ENCODE peak calls at places on chromosome 11, in five cellular contexts. P is PC-3, Z is neuronal stem cell, I is SK-N-SH, K is IMR-90. L is an unnamed sample.

GRCh38 chr11:5891216-5891800 is 1.7 kb upstream of the OR52E5 start:
- DNase-seq in Z (no peak), K (peak; percentile 6), P (peak; percentile 23), I (peak; percentile 4), L (no peak)

GRCh38 chr11:73869234-73869949 is 7.3 kb downstream of the COA4 start:
- DNase-seq in I (no peak), Z (no peak), P (peak; percentile 58), K (peak; percentile 6), L (no peak)

GRCh38 chr11:74719011-74719410 is 12.2 kb downstream of the CHRDL2 start:
- DNase-seq in P (no peak), K (no peak), Z (no peak), I (no peak), L (no peak)

GRCh38 chr11:2267306-2267861 is 3.0 kb downstream of the ASCL2 start:
- DNase-seq in I (no peak), Z (no peak), P (no peak), K (no peak), L (no peak)

GRCh38 chr11:128365044-128365443 is 222.3 kb downstream of the ETS1 start:
- DNase-seq in K (peak; percentile 85), Z (peak; percentile 32), I (no peak), P (peak; percentile 62), L (no peak)

GRCh38 chr11:21142007-21142406 is 472.6 kb downstream of the NELL1 start:
- DNase-seq in Z (no peak), P (no peak), K (no peak), I (peak; percentile 7), L (peak; percentile 42)

GRCh38 chr11:127247261-127247660 is 246.7 kb upstream of the KIRREL3 start:
- DNase-seq in P (no peak), K (no peak), Z (no peak), I (no peak), L (peak; percentile 36)

GRCh38 chr11:70077411-70078094 is 564 bp upstream of the ANO1 start:
- DNase-seq in K (no peak), Z (no peak), I (no peak), P (peak; percentile 71), L (no peak)

GRCh38 chr11:10438451-10438850 is 16.6 kb upstream of the AMPD3 start:
- DNase-seq in Z (no peak), I (no peak), P (no peak), K (peak; percentile 65), L (no peak)

GRCh38 chr11:7571640-7572000 is 57.8 kb downstream of the PPFIBP2 start:
- DNase-seq in Z (peak; percentile 67), P (peak; percentile 82), K (peak; percentile 69), I (peak; percentile 70), L (peak; percentile 85)

GRCh38 chr11:77299528-77299993 is 1.9 kb downstream of the GDPD4 start:
- DNase-seq in I (no peak), P (peak; percentile 99), K (peak; percentile 11), Z (no peak), L (no peak)

GRCh38 chr11:108498046-108498815 is at the start of gene POGLUT3:
- DNase-seq in I (peak; percentile 93), K (peak; percentile 49), Z (peak; percentile 55), P (peak; percentile 67), L (peak; percentile 56)

GRCh38 chr11:88827018-88827676 is 238.6 kb downstream of the GRM5 start:
- DNase-seq in I (no peak), Z (no peak), K (no peak), P (peak; percentile 10), L (no peak)

GRCh38 chr11:2213384-2213842 is 41.8 kb upstream of the TH start:
- DNase-seq in P (no peak), I (peak; percentile 30), K (no peak), Z (no peak), L (peak; percentile 33)

GRCh38 chr11:65436412-65437032 is 13.9 kb downstream of the NEAT1 start:
- DNase-seq in Z (no peak), I (no peak), P (peak; percentile 12), K (peak; percentile 49), L (no peak)

GRCh38 chr11:210122-210802 is 2.8 kb downstream of the RIC8A start:
- DNase-seq in P (peak; percentile 62), Z (no peak), I (no peak), K (peak; percentile 88), L (no peak)

GRCh38 chr11:29962243-29962642 is 54.6 kb downstream of the KCNA4 start:
- DNase-seq in P (peak; percentile 14), I (no peak), Z (no peak), K (no peak), L (peak; percentile 72)

GRCh38 chr11:124301482-124301881 is 12.3 kb downstream of the OR8D1 start:
- DNase-seq in I (no peak), P (peak; percentile 49), K (peak; percentile 54), Z (no peak), L (no peak)

GRCh38 chr11:2737876-2738275 is 38.1 kb upstream of the KCNQ1OT1 start:
- DNase-seq in P (peak; percentile 22), K (no peak), Z (no peak), I (no peak), L (no peak)

GRCh38 chr11:7672960-7673723 is at the start of gene CYB5R2:
- DNase-seq in Z (peak; percentile 59), I (peak; percentile 39), P (no peak), K (peak; percentile 5), L (peak; percentile 81)

GRCh38 chr11:78449866-78450265 is 32.2 kb upstream of the GAB2 start:
- DNase-seq in P (no peak), I (no peak), K (peak; percentile 60), Z (no peak), L (no peak)

GRCh38 chr11:120651396-120651795 is 139.8 kb downstream of the GRIK4 start:
- DNase-seq in Z (no peak), P (no peak), K (no peak), I (no peak), L (no peak)

GRCh38 chr11:40514124-40514523 is 945.3 kb downstream of the LRRC4C start:
- DNase-seq in K (no peak), Z (no peak), P (peak; percentile 61), I (no peak), L (no peak)

GRCh38 chr11:125423247-125423849 is 72.7 kb downstream of the FEZ1 start:
- DNase-seq in I (no peak), K (no peak), P (peak; percentile 52), Z (no peak), L (no peak)

GRCh38 chr11:45651841-45652745 is 13.3 kb downstream of the CHST1 start:
- DNase-seq in I (peak; percentile 17), Z (no peak), P (no peak), K (no peak), L (peak; percentile 24)

GRCh38 chr11:93113824-93114223 is 84.0 kb downstream of the SLC36A4 start:
- DNase-seq in K (no peak), I (no peak), Z (no peak), P (no peak), L (peak; percentile 49)

GRCh38 chr11:117328414-117329010 is 858 bp downstream of the CEP164 start:
- DNase-seq in Z (no peak), P (peak; percentile 44), K (peak; percentile 58), I (peak; percentile 55), L (peak; percentile 30)

GRCh38 chr11:28860898-28861297 is 752.7 kb downstream of the METTL15 start:
- DNase-seq in K (peak; percentile 74), Z (no peak), I (no peak), P (peak; percentile 70), L (no peak)

GRCh38 chr11:86183694-86184093 is 60.9 kb upstream of the EED start:
- DNase-seq in P (no peak), Z (no peak), I (no peak), K (peak; percentile 76), L (no peak)

GRCh38 chr11:69808708-69809107 is 10.5 kb downstream of the FGF3 start:
- DNase-seq in I (peak; percentile 64), Z (no peak), K (peak; percentile 45), P (no peak), L (no peak)

GRCh38 chr11:113838005-113838404 is 37.4 kb downstream of the USP28 start:
- DNase-seq in I (no peak), K (no peak), P (no peak), Z (no peak), L (no peak)

DNA sequence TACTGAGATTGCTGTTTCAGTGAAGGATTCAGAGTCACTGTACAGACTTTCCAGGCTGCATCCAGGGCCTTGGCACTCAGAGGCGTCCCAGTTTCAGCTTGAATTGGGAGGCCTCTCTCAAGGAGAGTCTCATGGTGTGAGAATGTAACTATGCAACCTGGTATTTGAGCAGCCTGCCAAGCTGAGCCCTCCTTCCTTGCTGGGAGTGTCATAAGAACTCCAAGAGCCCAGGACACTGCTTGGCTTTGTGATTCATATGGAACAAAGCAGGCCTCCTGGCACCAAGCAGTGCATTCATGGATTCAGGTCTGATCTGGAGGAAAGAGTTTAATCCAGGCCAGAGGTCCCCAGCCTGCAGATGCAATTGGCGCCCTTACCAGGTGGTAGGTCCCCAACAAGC is 171.7 kb downstream of the DBX1 start:
- DNase-seq in Z (no peak), K (peak; percentile 92), I (no peak), P (peak; percentile 25), L (peak; percentile 73)
- H2AFZ ChIP-seq in Z (no peak overlapping the region), K (peak overlapping the region; percentile 35), I (no peak overlapping the region), P (no peak overlapping the region), L (no peak overlapping the region)

GRCh38 chr11:122339661-122340060 is 223.6 kb upstream of the BLID start:
- DNase-seq in I (peak; percentile 14), Z (no peak), K (no peak), P (no peak), L (no peak)

GRCh38 chr11:122344281-122344680 is 228.3 kb upstream of the BLID start:
- DNase-seq in K (peak; percentile 94), P (peak; percentile 63), Z (no peak), I (peak; percentile 10), L (no peak)

GRCh38 chr11:122343247-122343646 is 227.2 kb upstream of the BLID start:
- DNase-seq in Z (no peak), I (no peak), K (no peak), P (no peak), L (no peak)

GRCh38 chr11:122340607-122341006 is 224.6 kb upstream of the BLID start:
- DNase-seq in Z (no peak), I (no peak), P (no peak), K (no peak), L (no peak)

GRCh38 chr11:122342089-122342749 is 226.2 kb upstream of the BLID start:
- DNase-seq in Z (no peak), K (peak; percentile 25), P (peak; percentile 80), I (no peak), L (no peak)
- H2AFZ ChIP-seq in Z (no peak overlapping the region), K (no peak overlapping the region), P (no peak overlapping the region), I (no peak overlapping the region), L (no peak overlapping the region)

DNA sequence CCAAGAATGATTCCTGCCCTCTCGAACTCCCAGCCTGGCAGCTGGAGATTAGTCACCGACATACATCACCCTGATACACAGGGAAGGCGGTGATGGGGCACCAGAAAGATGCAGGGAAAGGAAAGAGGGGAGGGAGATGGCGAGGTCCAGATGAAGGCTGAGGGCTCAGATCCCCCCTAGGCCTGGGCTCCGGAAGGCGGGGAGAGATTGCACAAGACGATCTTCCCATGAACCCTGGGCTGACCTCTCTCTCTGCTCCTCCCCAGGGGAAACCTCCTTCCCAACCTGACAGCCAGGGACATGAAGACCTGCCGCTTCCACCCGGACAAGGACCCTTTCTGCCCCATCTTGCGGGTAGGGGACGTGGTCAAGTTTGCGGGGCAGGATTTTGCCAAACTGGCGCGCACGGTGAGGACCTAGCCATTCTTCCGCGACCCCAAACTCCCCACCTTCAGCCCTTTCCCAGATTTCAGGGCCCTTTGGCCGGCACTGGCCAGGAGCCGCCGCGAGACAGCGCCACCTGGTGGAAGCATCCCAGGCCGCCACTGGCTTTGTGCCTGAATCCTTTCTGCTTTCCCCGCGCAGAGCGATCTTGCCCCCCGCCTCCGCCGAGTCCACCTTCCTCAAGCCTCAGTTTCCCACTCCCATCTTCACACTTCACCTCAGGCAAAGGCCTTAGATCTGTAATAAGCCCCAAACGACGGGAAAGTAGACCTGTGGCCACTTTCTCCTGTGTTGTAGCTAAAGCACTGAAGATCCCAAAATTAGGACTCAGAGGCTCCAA is 11.5 kb downstream of the P2RX3 start:
- DNase-seq in P (peak; percentile 65), K (peak; percentile 33), Z (peak; percentile 76), I (peak; percentile 88), L (peak; percentile 86)
- H2AFZ ChIP-seq in P (peak overlapping the region; percentile 53), K (peak overlapping the region; percentile 88), Z (peak overlapping the region; percentile 86), I (no peak overlapping the region), L (peak overlapping the region; percentile 94)

GRCh38 chr11:100562102-100562501 is 125.0 kb upstream of the ARHGAP42 start:
- DNase-seq in K (peak; percentile 86), P (peak; percentile 97), Z (no peak), I (no peak), L (no peak)
- H2AFZ ChIP-seq in K (no peak overlapping the region), P (no peak overlapping the region), Z (no peak overlapping the region), I (no peak overlapping the region), L (no peak overlapping the region)

L was measured in H9.